ENCODE peak calls at places on chromosomes 12 and 14, in five cellular contexts. N is stimulated activated CD4-positive, alpha-beta T cell treated with anti-CD3 and anti-CD28 coated beads, Interleukin-15, amount 100 ng/mL, for 1 hour; O is GM12892; Y is progenitor cell of endocrine pancreas; W is EL. P is an unnamed sample.

GRCh38 chr12:1834186-1834925 is 14.0 kb downstream of the LRTM2 start:
- DNase-seq in N (no peak), O (no peak), W (no peak), Y (no peak), P (no peak)

GRCh38 chr14:21352587-21352986 is 31.2 kb downstream of the SUPT16H start:
- DNase-seq in N (no peak), O (no peak), Y (no peak), W (no peak), P (no peak)

GRCh38 chr12:26239508-26240328 is 44.3 kb downstream of the SSPN start:
- DNase-seq in Y (no peak), O (no peak), N (no peak), W (peak; percentile 89), P (peak; percentile 100)

GRCh38 chr12:91609283-91609682 is 426.7 kb upstream of the DCN start:
- DNase-seq in O (no peak), W (no peak), N (no peak), Y (no peak), P (no peak)

GRCh38 chr12:105423237-105423636 is 92.7 kb downstream of the C12orf75 start:
- DNase-seq in O (no peak), N (no peak), W (no peak), Y (no peak), P (no peak)

GRCh38 chr12:50217202-50217601 is 50.0 kb upstream of the CERS5 start:
- DNase-seq in Y (no peak), W (peak; percentile 18), O (no peak), N (no peak), P (no peak)

GRCh38 chr12:76025601-76026575 is 5.7 kb downstream of the PHLDA1 start:
- DNase-seq in O (no peak), W (peak; percentile 25), Y (no peak), N (no peak), P (no peak)

GRCh38 chr12:90342081-90342480 is 612.9 kb downstream of the CCER1 start:
- DNase-seq in N (no peak), O (no peak), W (no peak), Y (no peak), P (no peak)

GRCh38 chr12:105060715-105061378 is 23.4 kb downstream of the ALDH1L2 start:
- DNase-seq in N (no peak), W (no peak), O (no peak), Y (no peak), P (no peak)

GRCh38 chr14:68794130-68794855 is 1.4 kb upstream of the ZFP36L1 start:
- DNase-seq in Y (no peak), W (peak; percentile 96), N (peak; percentile 71), O (no peak), P (peak; percentile 97)

GRCh38 chr12:80412343-80412953 is 31.6 kb upstream of the PTPRQ start:
- DNase-seq in N (no peak), O (no peak), Y (no peak), W (peak; percentile 69), P (peak; percentile 64)

GRCh38 chr14:39368261-39368959 is 63.8 kb downstream of the FBXO33 start:
- DNase-seq in W (peak; percentile 68), N (no peak), O (no peak), Y (peak; percentile 22), P (peak; percentile 75)

GRCh38 chr12:114711689-114712152 is 27.7 kb upstream of the TBX3 start:
- DNase-seq in Y (no peak), N (no peak), W (no peak), O (no peak), P (no peak)

GRCh38 chr12:76113800-76114757 is 29.6 kb upstream of the NAP1L1 start:
- DNase-seq in W (no peak), Y (no peak), N (no peak), O (no peak), P (no peak)

GRCh38 chr12:120181991-120182631 is 12.4 kb downstream of the GCN1 start:
- DNase-seq in Y (no peak), W (peak; percentile 63), N (no peak), O (no peak), P (peak; percentile 75)

GRCh38 chr12:12315838-12316237 is 34.2 kb downstream of the MANSC1 start:
- DNase-seq in W (no peak), O (no peak), N (no peak), Y (no peak), P (no peak)

GRCh38 chr12:6182279-6182898 is 17.8 kb upstream of the CD9 start:
- DNase-seq in Y (no peak), O (no peak), N (no peak), W (peak; percentile 92), P (peak; percentile 52)

GRCh38 chr14:77457115-77457521 is 283 bp downstream of the VIPAS39 start:
- DNase-seq in N (no peak), Y (no peak), W (no peak), O (no peak), P (peak; percentile 49)

GRCh38 chr14:76644875-76645518 is 116.3 kb upstream of the VASH1 start:
- DNase-seq in Y (peak; percentile 55), O (peak; percentile 25), N (no peak), W (peak; percentile 36), P (peak; percentile 51)

GRCh38 chr12:54125950-54126695 is 62.7 kb downstream of the SMUG1 start:
- DNase-seq in O (peak; percentile 25), N (no peak), Y (peak; percentile 54), W (peak; percentile 23), P (no peak)

GRCh38 chr12:127284021-127284420 is 982.9 kb upstream of the TMEM132C start:
- DNase-seq in O (no peak), N (no peak), Y (no peak), W (peak; percentile 68), P (peak; percentile 43)

GRCh38 chr14:89621791-89622638 is 205.0 kb upstream of the FOXN3 start:
- DNase-seq in Y (no peak), N (no peak), W (no peak), O (no peak), P (no peak)

GRCh38 chr14:54629183-54629582 is 62.3 kb downstream of the SAMD4A start:
- DNase-seq in N (no peak), Y (no peak), O (no peak), W (no peak), P (no peak)

GRCh38 chr12:26867084-26867483 is 34.1 kb upstream of the ITPR2 start:
- DNase-seq in O (peak; percentile 23), N (no peak), W (no peak), Y (no peak), P (no peak)

GRCh38 chr12:54509660-54510059 is 12.1 kb downstream of the NCKAP1L start:
- DNase-seq in Y (no peak), N (no peak), O (no peak), W (no peak), P (no peak)

GRCh38 chr12:93137656-93138612 is 208.8 kb upstream of the EEA1 start:
- DNase-seq in N (no peak), Y (no peak), O (no peak), W (peak; percentile 87), P (peak; percentile 93)

GRCh38 chr12:88375301-88375959 is 204.8 kb downstream of the KITLG start:
- DNase-seq in W (no peak), N (no peak), O (no peak), Y (no peak), P (peak; percentile 52)

P was measured in iris pigment epithelial cell.